ENCODE peak calls at places on chromosomes 11 and 22, in seven cellular contexts. U is lung, P is brain microvascular endothelial cell, W is gastrocnemius medialis, L is stomach, D is Peyer's patch, O is left lung. R is an unnamed sample.

GRCh38 chr11:93487032-93487483 is 56.1 kb downstream of the SMCO4 start:
- DNase-seq in U (no peak), P (no peak), W (no peak), L (no peak), D (no peak), O (no peak), R (no peak)

GRCh38 chr11:115678942-115679341 is 174.7 kb upstream of the CADM1 start:
- DNase-seq in U (no peak), P (no peak), W (peak; percentile 18), L (no peak), D (no peak), O (no peak), R (no peak)

GRCh38 chr11:33147559-33147958 is 13.7 kb downstream of the CSTF3 start:
- DNase-seq in U (no peak), P (peak; percentile 49), W (no peak), L (no peak), D (no peak), O (no peak), R (no peak)

GRCh38 chr11:47854667-47855066 is 6.5 kb upstream of the NUP160 start:
- DNase-seq in U (no peak), P (no peak), W (no peak), L (no peak), D (no peak), O (no peak), R (no peak)

GRCh38 chr11:61201476-61201875 is 1.8 kb upstream of the PGA3 start:
- DNase-seq in U (no peak), P (no peak), W (no peak), L (no peak), D (no peak), O (no peak), R (no peak)

GRCh38 chr22:26476705-26477340 is 6.8 kb downstream of the HPS4 start:
- DNase-seq in U (no peak), P (peak; percentile 69), W (no peak), L (no peak), D (no peak), O (no peak), R (no peak)

GRCh38 chr11:111069076-111069475 is 176.4 kb upstream of the POU2AF2 start:
- DNase-seq in U (no peak), P (peak; percentile 34), W (no peak), L (no peak), D (no peak), O (no peak), R (no peak)

GRCh38 chr11:34633990-34634725 is 13.3 kb downstream of the EHF start:
- DNase-seq in U (no peak), P (no peak), W (no peak), L (no peak), D (no peak), O (no peak), R (no peak)

GRCh38 chr11:126426820-126427749 is 71.6 kb downstream of the ST3GAL4 start:
- DNase-seq in U (peak; percentile 54), P (no peak), W (no peak), L (no peak), D (no peak), O (no peak), R (no peak)

GRCh38 chr11:96168623-96169022 is 174.4 kb downstream of the MAML2 start:
- DNase-seq in U (peak; percentile 65), P (peak; percentile 85), W (peak; percentile 48), L (no peak), D (no peak), O (no peak), R (no peak)

GRCh38 chr11:116707250-116707649 is 65.5 kb downstream of the BUD13 start:
- DNase-seq in U (no peak), P (no peak), W (no peak), L (peak; percentile 58), D (no peak), O (no peak), R (no peak)

GRCh38 chr11:87286338-87286737 is 248.6 kb downstream of the TMEM135 start:
- DNase-seq in U (no peak), P (no peak), W (no peak), L (no peak), D (no peak), O (peak; percentile 79), R (no peak)

GRCh38 chr22:20918663-20919220 is 1.5 kb downstream of the CRKL start:
- DNase-seq in U (no peak), P (no peak), W (no peak), L (no peak), D (no peak), O (no peak), R (no peak)

GRCh38 chr11:57314221-57314973 is 10.4 kb downstream of the TNKS1BP1 start:
- DNase-seq in U (no peak), P (no peak), W (peak; percentile 13), L (no peak), D (no peak), O (no peak), R (no peak)

GRCh38 chr11:45926001-45926401 is 3.5 kb downstream of the LARGE2 start:
- DNase-seq in U (no peak), P (no peak), W (no peak), L (no peak), D (no peak), O (no peak), R (no peak)

GRCh38 chr22:27669798-27670599 is 131.6 kb downstream of the MN1 start:
- DNase-seq in U (no peak), P (no peak), W (peak; percentile 59), L (no peak), D (no peak), O (no peak), R (no peak)

GRCh38 chr11:119513141-119513805 is 90.3 kb upstream of the THY1 start:
- DNase-seq in U (no peak), P (no peak), W (no peak), L (no peak), D (no peak), O (no peak), R (no peak)

GRCh38 chr22:50599816-50600454 is 658 bp upstream of the MAPK8IP2 start:
- DNase-seq in U (no peak), P (no peak), W (no peak), L (peak; percentile 59), D (no peak), O (peak; percentile 87), R (no peak)

GRCh38 chr22:50602338-50602700 is 1.7 kb downstream of the MAPK8IP2 start:
- DNase-seq in U (no peak), P (no peak), W (no peak), L (no peak), D (no peak), O (no peak), R (no peak)

GRCh38 chr22:50600541-50600940 is at the start of gene MAPK8IP2:
- DNase-seq in U (no peak), P (no peak), W (no peak), L (no peak), D (no peak), O (peak; percentile 76), R (no peak)

GRCh38 chr22:50600967-50601668 is 525 bp downstream of the MAPK8IP2 start:
- DNase-seq in U (no peak), P (no peak), W (no peak), L (no peak), D (no peak), O (peak; percentile 76), R (no peak)

GRCh38 chr22:50601669-50602337 is 1.2 kb downstream of the MAPK8IP2 start:
- DNase-seq in U (no peak), P (no peak), W (no peak), L (no peak), D (no peak), O (peak; percentile 54), R (no peak)
- H3K27me3 ChIP-seq in U (peaks cover 22% of the 10 kb centered on the region), P (peaks cover 44% of the 10 kb centered on the region), W (peaks cover 45% of the 10 kb centered on the region), L (peaks cover 90% of the 10 kb centered on the region), D (peaks cover 33% of the 10 kb centered on the region), O (peaks cover 89% of the 10 kb centered on the region), R (peaks cover 16% of the 10 kb centered on the region)

GRCh38 chr11:10770626-10771254 is 19.7 kb downstream of the CTR9 start:
- DNase-seq in U (no peak), P (peak; percentile 50), W (peak; percentile 71), L (peak; percentile 63), D (peak; percentile 42), O (no peak), R (no peak)
- TF ChIP-seq CTCF in U (peak; percentile 24), P (peak; percentile 93), W (peak; percentile 72), L (no peak), D (peak; percentile 58), O (peak; percentile 62), R (peak; percentile 8)

DNA sequence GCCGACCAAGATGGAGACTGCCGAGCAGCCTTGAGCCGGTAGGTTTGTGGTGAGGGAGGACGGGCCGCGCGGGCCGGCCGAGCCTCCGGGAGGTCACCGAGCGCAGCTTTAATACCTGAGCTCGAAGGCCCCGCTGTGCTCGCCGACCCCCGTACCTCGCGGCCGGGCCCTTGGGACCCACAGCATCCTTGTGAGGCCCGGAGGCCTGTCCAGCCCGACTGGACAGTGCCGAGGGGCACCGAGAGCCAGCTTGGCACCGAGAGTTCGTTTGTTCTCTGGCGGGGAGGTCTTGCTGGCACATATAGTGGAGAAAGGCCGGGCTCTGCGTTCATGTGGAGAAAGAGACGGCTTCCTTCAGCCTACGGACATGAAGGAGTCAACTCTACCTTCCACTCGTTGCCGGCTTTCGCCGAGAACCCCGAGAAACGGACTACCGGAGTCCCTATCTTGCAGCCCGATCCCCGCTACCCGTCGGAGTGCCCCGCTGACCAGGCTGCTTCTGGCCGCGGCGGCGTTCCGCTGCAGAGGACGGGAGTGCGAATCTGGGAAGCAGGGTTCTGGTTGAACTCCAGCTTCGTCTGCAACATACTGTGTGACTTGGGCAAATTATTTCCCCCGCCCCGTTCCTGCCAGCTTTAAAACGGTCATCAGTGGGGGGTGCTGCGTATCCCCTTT is 348 bp downstream of the TSSC4 start:
- DNase-seq in U (no peak), P (no peak), W (no peak), L (no peak), D (no peak), O (no peak), R (no peak)
- H3K27ac ChIP-seq in U (peak overlapping the region; percentile 66), P (peak overlapping the region; percentile 74), W (peak overlapping the region; percentile 90), L (peak overlapping the region; percentile 87), D (peak overlapping the region; percentile 99), O (peak overlapping the region; percentile 97), R (peak overlapping the region; percentile 89)

GRCh38 chr22:43516996-43517635 is 105.3 kb downstream of the MPPED1 start:
- DNase-seq in U (no peak), P (no peak), W (no peak), L (no peak), D (no peak), O (peak; percentile 57), R (no peak)

GRCh38 chr22:43515411-43515810 is 103.6 kb downstream of the MPPED1 start:
- DNase-seq in U (no peak), P (no peak), W (no peak), L (no peak), D (no peak), O (peak; percentile 57), R (no peak)

GRCh38 chr22:43514476-43515157 is 102.8 kb downstream of the MPPED1 start:
- DNase-seq in U (no peak), P (no peak), W (no peak), L (no peak), D (no peak), O (peak; percentile 57), R (no peak)

GRCh38 chr22:43515902-43516301 is 104.1 kb downstream of the MPPED1 start:
- DNase-seq in U (no peak), P (no peak), W (no peak), L (no peak), D (no peak), O (peak; percentile 73), R (no peak)

DNA sequence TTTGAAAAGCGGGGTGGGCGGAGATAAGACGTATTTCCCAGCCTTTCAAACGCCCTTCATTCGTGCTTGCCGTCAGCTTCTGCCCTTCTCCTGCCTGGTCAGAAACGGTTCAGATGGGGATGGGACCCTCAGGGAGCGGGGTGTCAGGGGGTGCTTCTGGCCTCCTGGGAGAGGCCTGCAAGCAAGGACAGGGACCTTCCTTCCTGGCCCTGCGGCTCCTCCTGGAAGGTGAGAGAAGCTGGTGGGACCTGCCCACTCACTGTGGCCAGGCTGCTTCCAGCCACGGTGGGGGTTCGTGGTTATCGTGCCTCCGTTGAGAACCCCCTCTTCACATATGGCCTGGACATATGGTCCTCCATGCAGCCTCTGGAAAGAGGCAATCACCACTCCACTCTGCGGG is 104.6 kb downstream of the MPPED1 start:
- DNase-seq in U (no peak), P (no peak), W (no peak), L (no peak), D (no peak), O (no peak), R (no peak)
- H3K27me3 ChIP-seq in U (no peaks in the 10 kb centered on the region), P (no peaks in the 10 kb centered on the region), W (no peaks in the 10 kb centered on the region), L (peaks cover 51% of the 10 kb centered on the region), D (no peaks in the 10 kb centered on the region), O (peaks cover 40% of the 10 kb centered on the region), R (no peaks in the 10 kb centered on the region)